ENCODE peak calls at places on chromosomes 12 and 14, in six cellular contexts. N is right lobe of liver, U is AG04450, G is natural killer cell, V is progenitor cell of endocrine pancreas, F is fibroblast of pulmonary artery. K is an unnamed sample.

GRCh38 chr12:47740536-47741339 is 15.4 kb upstream of the ENDOU start:
- DNase-seq in N (no peak), U (no peak), G (no peak), V (no peak), F (no peak), K (no peak)

GRCh38 chr12:67651380-67651695 is 2.8 kb downstream of the DYRK2 start:
- DNase-seq in N (no peak), U (no peak), G (no peak), V (no peak), F (peak), K (no peak)

GRCh38 chr12:25755681-25756260 is 202.7 kb upstream of the LMNTD1 start:
- DNase-seq in N (no peak), U (no peak), G (no peak), V (no peak), F (peak), K (no peak)

GRCh38 chr14:98167253-98167652 is 1104.7 kb downstream of the BCL11B start:
- DNase-seq in N (no peak), U (no peak), G (no peak), V (no peak), F (no peak), K (no peak)

GRCh38 chr12:65313704-65314317 is 35.3 kb downstream of the MSRB3 start:
- DNase-seq in N (no peak), U (no peak), G (no peak), V (no peak), F (peak), K (no peak)

GRCh38 chr14:93051600-93052546 is 63.9 kb downstream of the ITPK1 start:
- DNase-seq in N (no peak), U (no peak), G (no peak), V (no peak), F (no peak), K (no peak)

GRCh38 chr12:130870442-130871285 is 1.2 kb upstream of the RAN start:
- DNase-seq in N (peak), U (peak), G (peak), V (peak), F (peak), K (peak)

GRCh38 chr12:124753993-124754392 is 109.7 kb downstream of the SCARB1 start:
- DNase-seq in N (no peak), U (no peak), G (no peak), V (no peak), F (no peak), K (no peak)

GRCh38 chr12:53380797-53381738 is 1.1 kb downstream of the SP1 start:
- DNase-seq in N (no peak), U (no peak), G (no peak), V (peak), F (peak), K (peak)

GRCh38 chr12:64560395-64561301 is 49.6 kb upstream of the RASSF3 start:
- DNase-seq in N (no peak), U (peak), G (no peak), V (no peak), F (peak), K (no peak)

GRCh38 chr12:75690556-75690955 is 179.1 kb upstream of the KRR1 start:
- DNase-seq in N (no peak), U (peak), G (no peak), V (no peak), F (peak), K (no peak)

GRCh38 chr12:109927622-109928021 is 27.5 kb downstream of the TCHP start:
- DNase-seq in N (no peak), U (no peak), G (peak), V (no peak), F (peak), K (no peak)

GRCh38 chr12:51971679-51972423 is 20.4 kb downstream of the ACVR1B start:
- DNase-seq in N (peak), U (no peak), G (no peak), V (no peak), F (peak), K (no peak)

GRCh38 chr14:94213021-94213420 is 38.9 kb downstream of the PPP4R4 start:
- DNase-seq in N (no peak), U (no peak), G (no peak), V (no peak), F (peak), K (no peak)

GRCh38 chr12:53252349-53252916 is 15.7 kb upstream of the ESPL1 start:
- DNase-seq in N (no peak), U (no peak), G (no peak), V (no peak), F (peak), K (no peak)

GRCh38 chr14:76904740-76905569 is 78.7 kb downstream of the LRRC74A start:
- DNase-seq in N (no peak), U (peak), G (no peak), V (no peak), F (peak), K (peak)

GRCh38 chr14:100525615-100526014 is 61.6 kb downstream of the BEGAIN start:
- DNase-seq in N (no peak), U (no peak), G (peak), V (no peak), F (no peak), K (peak)

GRCh38 chr12:90515199-90516175 is 439.5 kb downstream of the CCER1 start:
- DNase-seq in N (no peak), U (no peak), G (no peak), V (no peak), F (peak), K (no peak)

GRCh38 chr12:29238822-29239291 is 89.8 kb downstream of the FAR2 start:
- DNase-seq in N (no peak), U (no peak), G (no peak), V (no peak), F (peak), K (no peak)

GRCh38 chr14:105055736-105056302 is 9.4 kb downstream of the GPR132 start:
- DNase-seq in N (no peak), U (no peak), G (no peak), V (no peak), F (no peak), K (no peak)

DNA sequence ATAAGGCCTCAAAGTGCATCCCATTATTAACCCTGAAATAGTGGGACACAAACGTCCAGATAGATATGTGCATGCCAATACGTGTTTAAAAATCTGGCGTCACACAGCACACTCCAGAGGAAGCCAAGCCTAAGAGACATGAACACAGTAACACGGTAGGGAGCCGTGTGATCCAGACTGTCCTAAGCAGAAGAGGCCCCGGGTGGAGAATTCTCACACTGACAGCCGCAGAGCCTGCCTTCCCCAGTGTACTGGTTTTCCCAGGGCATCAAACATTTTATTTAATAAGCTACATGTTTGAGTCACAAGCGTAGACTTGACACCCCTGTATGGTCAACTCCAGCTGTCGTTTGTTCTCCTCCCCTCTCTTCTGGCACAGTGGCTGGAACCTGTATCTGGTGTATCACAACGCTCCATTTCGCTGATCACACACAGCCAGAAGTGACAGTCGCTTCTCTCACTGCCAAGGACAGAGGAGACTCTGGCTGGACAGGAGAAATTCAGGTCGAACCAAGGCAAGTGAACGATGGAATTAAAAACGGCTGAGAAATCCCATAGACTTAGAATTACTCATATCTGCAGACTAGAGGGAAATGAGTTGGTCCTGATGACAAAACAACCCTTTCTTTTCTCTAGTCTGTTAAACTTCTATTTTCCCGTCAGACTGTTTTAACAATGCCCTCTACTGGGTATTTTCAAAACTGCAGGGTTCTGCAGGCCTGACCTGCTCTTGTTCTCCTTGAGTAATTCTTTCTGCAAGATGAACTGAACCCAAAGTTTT is 359.9 kb downstream of the RGS6 start:
- DNase-seq in N (no peak), U (peak), G (no peak), V (peak), F (peak), K (no peak)
- TF ChIP-seq CTCF in N (peak), U (peak), G (peak), V (peak), F (peak), K (no peak)

GRCh38 chr12:59372971-59373370 is 222.9 kb upstream of the SLC16A7 start:
- DNase-seq in N (no peak), U (peak), G (no peak), V (no peak), F (no peak), K (no peak)
- TF ChIP-seq CTCF in N (no peak), U (peak), G (no peak), V (peak), F (no peak), K (no peak)

GRCh38 chr14:85531594-85532391 is 1.8 kb downstream of the FLRT2 start:
- DNase-seq in N (peak), U (no peak), G (no peak), V (peak), F (peak), K (peak)
- TF ChIP-seq CTCF in N (no peak), U (peak), G (no peak), V (peak), F (peak), K (no peak)

DNA sequence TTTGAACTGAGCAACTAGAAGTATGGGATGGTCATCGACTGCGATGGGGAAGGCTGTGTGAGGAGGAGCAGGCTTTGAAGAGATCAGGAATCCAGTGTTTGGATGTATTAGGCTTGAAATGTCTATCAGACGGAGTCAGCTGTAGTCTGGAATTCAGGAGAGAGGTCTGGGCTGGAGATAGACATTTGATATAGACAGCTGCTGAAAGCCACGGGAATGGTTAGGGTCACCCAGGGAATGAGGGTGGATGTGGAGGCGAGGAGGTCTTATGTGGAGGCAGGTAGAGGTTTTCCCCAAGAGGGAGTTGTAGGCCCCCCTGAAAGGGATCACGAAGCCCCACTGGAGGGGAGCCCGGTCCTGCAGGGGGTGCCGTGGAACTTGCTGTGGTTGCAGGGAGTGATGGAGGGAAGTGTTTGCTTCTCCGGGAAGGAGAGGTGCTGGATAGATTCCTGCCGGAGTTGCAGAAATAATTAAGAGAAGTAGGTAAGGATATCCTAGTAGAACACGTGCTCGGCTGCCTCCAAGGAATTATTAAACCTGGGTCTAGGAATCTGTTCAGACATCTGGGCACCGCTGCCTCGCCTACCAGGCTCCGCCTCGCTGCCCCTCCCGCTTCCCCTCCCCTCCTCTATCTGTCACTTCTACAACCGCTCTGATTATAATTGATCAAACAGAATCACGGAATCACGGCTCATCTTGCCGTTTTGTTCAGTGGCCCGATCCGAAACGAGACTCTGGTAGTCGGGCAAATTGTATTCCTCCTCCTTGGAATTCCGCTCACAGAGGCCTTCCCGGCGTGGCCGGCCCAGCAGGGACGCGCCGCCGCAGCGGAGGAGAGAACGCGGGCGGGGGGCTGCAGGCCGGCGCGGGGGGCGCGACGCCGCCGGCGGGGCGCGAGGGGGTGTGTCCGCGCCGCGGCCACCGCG is 824 bp upstream of the CACNA1C start:
- DNase-seq in N (no peak), U (no peak), G (no peak), V (no peak), F (no peak), K (no peak)
- TF ChIP-seq CTCF in N (no peak), U (no peak), G (no peak), V (no peak), F (no peak), K (no peak)

GRCh38 chr12:77928078-77928477 is 97.4 kb downstream of the NAV3 start:
- DNase-seq in N (no peak), U (no peak), G (no peak), V (no peak), F (no peak), K (peak)

DNA sequence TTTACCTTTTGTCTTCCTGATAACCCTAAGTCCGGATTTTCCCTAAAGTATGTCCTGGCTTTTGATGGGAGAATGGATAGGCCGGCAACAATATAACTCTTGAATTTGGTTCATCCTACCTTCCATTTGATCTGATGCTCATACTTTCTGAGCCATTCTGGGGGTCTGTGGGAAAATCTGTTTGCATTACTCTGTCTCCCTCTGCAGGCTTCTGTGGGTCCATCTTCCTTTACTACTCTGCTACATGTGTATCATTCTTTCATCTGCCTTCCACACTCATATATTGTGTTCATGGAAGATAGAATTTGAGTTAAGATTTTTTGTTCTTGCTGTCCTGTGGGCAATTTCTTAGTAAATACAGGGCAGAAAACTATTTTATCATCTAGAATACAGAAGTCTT is 101.5 kb downstream of the NAV3 start:
- DNase-seq in N (no peak), U (no peak), G (no peak), V (no peak), F (no peak), K (no peak)
- TF ChIP-seq CTCF in N (no peak), U (no peak), G (no peak), V (no peak), F (peak), K (no peak)

GRCh38 chr12:62817556-62818271 is 117.2 kb downstream of the PPM1H start:
- DNase-seq in N (no peak), U (no peak), G (no peak), V (no peak), F (peak), K (no peak)
- TF ChIP-seq CTCF in N (no peak), U (peak), G (no peak), V (no peak), F (no peak), K (no peak)

GRCh38 chr14:69090187-69090789 is 62.6 kb downstream of the DCAF5 start:
- DNase-seq in N (no peak), U (no peak), G (no peak), V (no peak), F (peak), K (no peak)
- TF ChIP-seq CTCF in N (peak), U (peak), G (peak), V (peak), F (peak), K (peak)

GRCh38 chr12:113310489-113310888 is 24.4 kb downstream of the SLC8B1 start:
- DNase-seq in N (no peak), U (no peak), G (no peak), V (no peak), F (peak), K (no peak)
- TF ChIP-seq CTCF in N (no peak), U (peak), G (no peak), V (no peak), F (peak), K (no peak)

GRCh38 chr14:79090781-79091180 is 920.6 kb downstream of the NRXN3 start:
- DNase-seq in N (no peak), U (no peak), G (no peak), V (no peak), F (no peak), K (no peak)

GRCh38 chr14:79093542-79093941 is 923.4 kb downstream of the NRXN3 start:
- DNase-seq in N (no peak), U (no peak), G (no peak), V (no peak), F (no peak), K (no peak)

DNA sequence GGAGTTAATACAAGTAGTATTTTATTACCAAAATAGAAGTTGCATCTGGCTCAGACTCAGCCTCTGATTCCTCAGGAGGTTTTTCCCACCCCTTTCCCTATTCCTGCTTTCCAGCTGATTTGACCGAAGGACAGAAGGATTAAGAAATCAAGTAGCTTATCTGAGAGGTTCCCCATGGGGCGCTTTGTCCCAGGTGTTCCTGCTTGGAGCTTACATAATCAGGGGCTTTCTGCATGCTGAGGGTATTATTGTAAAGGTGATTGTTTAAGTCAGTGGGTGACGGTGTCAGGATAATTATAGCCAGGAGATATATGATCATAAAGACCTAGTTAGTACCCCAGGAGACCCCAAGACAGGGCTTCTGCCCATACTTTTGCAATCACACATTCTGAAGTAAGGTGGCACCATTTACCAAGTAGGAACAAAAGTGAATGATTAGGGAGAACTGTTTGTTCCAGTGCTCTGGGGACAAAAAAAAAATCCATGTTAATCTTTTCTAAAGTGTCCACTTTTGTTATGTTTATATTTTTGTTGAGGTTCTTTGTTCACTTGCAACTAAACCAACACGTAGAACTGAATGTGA is 921.3 kb downstream of the NRXN3 start:
- DNase-seq in N (no peak), U (no peak), G (no peak), V (no peak), F (no peak), K (no peak)
- TF ChIP-seq CTCF in N (no peak), U (no peak), G (no peak), V (peak), F (no peak), K (no peak)